ENCODE peak calls at places on chromosome 2, in five cellular contexts. P is caudate nucleus; V is CD8-positive, alpha-beta memory T cell; Z is esophagus muscularis mucosa; G is PC-3. L is an unnamed sample.

GRCh38 chr2:219332542-219332941 is at the start of gene RESP18:
- DNase-seq in P (no peak), V (no peak), G (no peak), Z (no peak), L (no peak)

GRCh38 chr2:173652311-173652710 is 297.6 kb downstream of the CDCA7 start:
- DNase-seq in Z (no peak), G (peak), V (no peak), P (no peak), L (no peak)

GRCh38 chr2:16617282-16618266 is 48.1 kb downstream of the CYRIA start:
- DNase-seq in Z (no peak), V (no peak), P (no peak), G (no peak), L (peak)

GRCh38 chr2:233356546-233357308 is 2.4 kb downstream of the DGKD start:
- DNase-seq in V (no peak), G (no peak), Z (no peak), P (no peak), L (no peak)

GRCh38 chr2:29014811-29015414 is 33.8 kb downstream of the TOGARAM2 start:
- DNase-seq in P (no peak), G (peak), Z (no peak), V (peak), L (peak)

GRCh38 chr2:238256594-238257104 is 16.8 kb upstream of the HES6 start:
- DNase-seq in V (peak), G (peak), P (no peak), Z (no peak), L (peak)

GRCh38 chr2:30294147-30294546 is 62.8 kb downstream of the LBH start:
- DNase-seq in P (no peak), Z (no peak), G (no peak), V (no peak), L (no peak)

GRCh38 chr2:46935071-46935470 is 19.5 kb upstream of the MCFD2 start:
- DNase-seq in P (no peak), Z (no peak), V (no peak), G (no peak), L (no peak)

GRCh38 chr2:46913471-46914381 is 1.9 kb downstream of the MCFD2 start:
- DNase-seq in V (no peak), G (peak), P (no peak), Z (no peak), L (peak)

GRCh38 chr2:236887953-236888765 is 197.5 kb upstream of the COPS8 start:
- DNase-seq in P (no peak), Z (peak), G (no peak), V (no peak), L (no peak)
- H3K27ac ChIP-seq in P (no peak), Z (peak), G (no peak), V (no peak), L (peak)

DNA sequence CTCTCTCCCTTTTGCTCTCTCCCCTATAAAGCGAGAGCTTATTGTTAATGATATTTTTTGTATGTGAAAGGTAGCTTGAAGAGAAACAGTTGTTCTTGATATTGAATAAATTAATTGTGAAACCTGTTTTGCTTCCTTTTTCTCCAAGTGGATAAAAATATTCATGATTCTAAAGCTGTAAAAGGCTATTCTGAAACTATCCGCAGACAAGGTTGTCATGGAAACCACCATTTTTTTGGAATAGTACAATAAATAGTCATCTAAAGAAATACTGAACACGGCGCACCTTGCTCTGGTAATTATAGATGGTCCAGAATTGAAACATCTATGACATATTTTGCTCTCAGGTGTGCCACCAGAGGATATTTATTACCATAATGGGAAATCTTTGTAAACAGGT is 1103.1 kb upstream of the SLC39A10 start:
- DNase-seq in V (no peak), Z (no peak), G (no peak), P (no peak), L (no peak)
- H3K27ac ChIP-seq in V (no peak), Z (no peak), G (no peak), P (no peak), L (no peak)

GRCh38 chr2:121472465-121472993 is 58.2 kb upstream of the RNU4ATAC start:
- DNase-seq in V (no peak), P (no peak), Z (no peak), G (no peak), L (no peak)
- H3K27ac ChIP-seq in V (no peak), P (no peak), Z (no peak), G (no peak), L (no peak)

GRCh38 chr2:144372484-144373195 is 147.3 kb downstream of the ZEB2 start:
- DNase-seq in Z (no peak), V (no peak), P (no peak), G (no peak), L (no peak)
- H3K27ac ChIP-seq in Z (no peak), V (no peak), P (no peak), G (no peak), L (no peak)

GRCh38 chr2:96501471-96501874 is 3.7 kb downstream of the NEURL3 start:
- DNase-seq in P (no peak), Z (no peak), V (no peak), G (no peak), L (no peak)

GRCh38 chr2:96500385-96501066 is 4.6 kb downstream of the NEURL3 start:
- DNase-seq in V (no peak), P (no peak), G (no peak), Z (no peak), L (no peak)

GRCh38 chr2:96501886-96502810 is 3.0 kb downstream of the NEURL3 start:
- DNase-seq in G (no peak), V (no peak), Z (no peak), P (no peak), L (no peak)

GRCh38 chr2:96498023-96498431 is 7.1 kb downstream of the NEURL3 start:
- DNase-seq in G (no peak), Z (no peak), V (no peak), P (no peak), L (no peak)

DNA sequence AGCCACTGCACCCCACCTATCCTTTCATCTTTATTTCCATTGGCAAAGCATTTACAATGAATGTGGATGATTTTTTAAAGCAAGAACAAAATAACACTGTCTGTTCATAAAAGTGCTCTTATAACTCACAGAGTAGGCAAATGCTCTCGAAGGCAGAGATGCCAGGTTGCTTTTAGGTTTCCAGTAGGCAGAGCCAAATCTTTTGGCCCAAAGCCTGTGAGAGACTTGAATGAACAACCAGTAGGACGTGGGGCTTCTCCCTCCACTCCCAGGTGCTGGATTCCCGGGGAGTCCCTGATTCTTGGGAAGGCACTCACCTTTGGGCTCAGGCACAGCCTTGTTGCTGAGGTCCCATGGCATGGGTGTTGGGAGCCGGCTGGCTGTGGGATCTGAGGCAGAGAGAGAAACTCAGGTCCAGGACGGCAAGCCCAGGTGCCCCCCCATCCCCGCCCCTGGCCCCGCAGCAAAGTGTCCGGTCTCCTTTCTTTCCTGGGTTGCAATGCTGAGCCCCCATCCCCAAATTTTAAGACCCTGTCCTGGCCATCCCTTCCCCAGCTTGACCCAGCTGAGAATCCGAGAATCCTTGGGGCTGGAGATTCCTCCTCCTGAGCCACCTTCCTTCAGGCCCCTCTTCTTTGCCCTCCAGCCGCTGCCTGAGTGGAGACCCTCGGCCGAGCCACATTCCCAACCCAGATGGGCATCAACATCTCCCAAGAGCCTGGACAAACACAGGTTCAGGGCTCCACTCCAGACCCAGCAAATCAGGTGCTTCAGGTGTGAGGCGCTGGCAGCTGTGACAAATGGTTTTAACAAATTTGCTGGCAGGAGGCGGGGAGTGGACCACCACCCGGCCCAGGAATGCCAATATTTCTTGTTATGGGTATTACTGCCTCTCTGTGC is 5.8 kb downstream of the NEURL3 start:
- DNase-seq in P (no peak), G (no peak), Z (no peak), V (no peak), L (no peak)
- H3K27ac ChIP-seq in P (no peak), G (no peak), Z (no peak), V (no peak), L (no peak)